ENCODE peak calls at places on chromosomes 11 and 22, in nine cellular contexts. D is midbrain, V is T-cell, H is HTR-8/SVneo, A is NCI-H748 treated with DMSO at 0.1 percent for 48 hours, L is A172, Q is T-helper 1 cell, N is pons, B is non-pigmented ciliary epithelial cell. T is an unnamed sample.

GRCh38 chr22:36386351-36386899 is 1.3 kb downstream of the MYH9 start:
- DNase-seq in D (no peak), V (no peak), H (no peak), A (peak; percentile 36), L (no peak), Q (peak; percentile 47), N (peak; percentile 48), B (no peak), T (peak; percentile 80)

GRCh38 chr11:64655901-64656601 is 65.0 kb downstream of the SLC22A12 start:
- DNase-seq in D (no peak), V (no peak), H (no peak), A (no peak), L (no peak), Q (no peak), N (no peak), B (no peak), T (no peak)

GRCh38 chr22:20777420-20778177 is 3.7 kb downstream of the SERPIND1 start:
- DNase-seq in D (no peak), V (no peak), H (peak; percentile 19), A (no peak), L (peak; percentile 92), Q (no peak), N (no peak), B (peak; percentile 69), T (peak; percentile 60)

GRCh38 chr22:36257308-36257707 is 4.4 kb downstream of the APOL1 start:
- DNase-seq in D (no peak), V (no peak), H (no peak), A (no peak), L (no peak), Q (no peak), N (no peak), B (no peak), T (no peak)

GRCh38 chr11:47278058-47278457 is 8.1 kb downstream of the MADD start:
- DNase-seq in D (no peak), V (no peak), H (no peak), A (no peak), L (no peak), Q (no peak), N (no peak), B (no peak), T (no peak)

GRCh38 chr11:91296628-91297027 is 928.0 kb upstream of the FAT3 start:
- DNase-seq in D (no peak), V (no peak), H (no peak), A (no peak), L (no peak), Q (no peak), N (no peak), B (no peak), T (peak; percentile 38)

GRCh38 chr11:88306785-88307184 is 30.8 kb downstream of the CTSC start:
- DNase-seq in D (no peak), V (no peak), H (no peak), A (no peak), L (no peak), Q (no peak), N (no peak), B (no peak), T (no peak)

GRCh38 chr22:23397008-23397617 is 183.0 kb downstream of the IGLL1 start:
- DNase-seq in D (no peak), V (no peak), H (no peak), A (no peak), L (no peak), Q (no peak), N (no peak), B (no peak), T (no peak)

GRCh38 chr11:67468509-67468834 is 579 bp downstream of the TMEM134 start:
- DNase-seq in D (no peak), V (no peak), H (no peak), A (no peak), L (no peak), Q (no peak), N (no peak), B (no peak), T (no peak)

GRCh38 chr11:64341851-64342791 is 2.1 kb downstream of the CCDC88B start:
- DNase-seq in D (peak; percentile 67), V (peak; percentile 81), H (no peak), A (peak; percentile 13), L (peak; percentile 72), Q (peak; percentile 84), N (peak; percentile 58), B (no peak), T (peak; percentile 96)

GRCh38 chr11:119484741-119485605 is 62.0 kb upstream of the THY1 start:
- DNase-seq in D (no peak), V (no peak), H (no peak), A (no peak), L (no peak), Q (no peak), N (no peak), B (no peak), T (peak; percentile 38)

GRCh38 chr11:57456960-57457642 is 3.2 kb upstream of the RTN4RL2 start:
- DNase-seq in D (peak; percentile 88), V (peak; percentile 61), H (peak; percentile 84), A (peak; percentile 64), L (peak; percentile 68), Q (peak; percentile 49), N (peak; percentile 81), B (peak; percentile 35), T (peak; percentile 75)

GRCh38 chr22:20956258-20957117 is 10.6 kb upstream of the AIFM3 start:
- DNase-seq in D (no peak), V (no peak), H (no peak), A (no peak), L (no peak), Q (no peak), N (no peak), B (no peak), T (peak; percentile 57)

GRCh38 chr11:2573240-2574042 is 126.4 kb downstream of the KCNQ1OT1 start:
- DNase-seq in D (no peak), V (no peak), H (no peak), A (no peak), L (no peak), Q (no peak), N (no peak), B (no peak), T (no peak)

GRCh38 chr11:92820860-92821259 is 148.6 kb upstream of the MTNR1B start:
- DNase-seq in D (no peak), V (no peak), H (no peak), A (no peak), L (no peak), Q (no peak), N (no peak), B (no peak), T (no peak)

GRCh38 chr22:19942886-19943664 is 1.5 kb upstream of the TXNRD2 start:
- DNase-seq in D (no peak), V (no peak), H (peak; percentile 51), A (no peak), L (peak; percentile 42), Q (no peak), N (no peak), B (peak; percentile 75), T (no peak)

GRCh38 chr11:122649133-122649532 is 6.4 kb upstream of the UBASH3B start:
- DNase-seq in D (no peak), V (no peak), H (no peak), A (no peak), L (no peak), Q (no peak), N (no peak), B (no peak), T (no peak)

GRCh38 chr11:86089659-86090058 is 20.8 kb upstream of the PICALM start:
- DNase-seq in D (no peak), V (no peak), H (no peak), A (no peak), L (peak; percentile 91), Q (no peak), N (no peak), B (no peak), T (no peak)

GRCh38 chr11:61294717-61295595 is at the start of gene VWCE:
- DNase-seq in D (no peak), V (peak; percentile 21), H (no peak), A (peak; percentile 47), L (no peak), Q (peak; percentile 49), N (no peak), B (no peak), T (peak; percentile 91)

GRCh38 chr11:12132790-12133145 is 22.4 kb downstream of the MICAL2 start:
- DNase-seq in D (no peak), V (no peak), H (no peak), A (no peak), L (no peak), Q (no peak), N (no peak), B (no peak), T (no peak)

GRCh38 chr11:1832181-1832988 is 2.4 kb upstream of the SYT8 start:
- DNase-seq in D (peak; percentile 47), V (peak; percentile 55), H (peak; percentile 70), A (no peak), L (peak; percentile 35), Q (peak; percentile 60), N (no peak), B (no peak), T (peak; percentile 52)

T was measured in DMS53.